ENCODE peak calls at places on chromosomes 1 and 21, in four cellular contexts. E, Q, R and L are unnamed samples.

GRCh38 chr1:117794073-117794472 is 135.3 kb downstream of the GDAP2 start:
- DNase-seq in Q (no peak), E (no peak), R (peak; percentile 43), L (no peak)

GRCh38 chr1:47424336-47424982 is 8.4 kb downstream of the FOXE3 start:
- DNase-seq in E (peak; percentile 48), R (no peak), Q (peak; percentile 61), L (no peak)

GRCh38 chr1:172399369-172400072 is 21.0 kb upstream of the C1orf105 start:
- DNase-seq in E (peak; percentile 35), Q (peak; percentile 89), R (peak; percentile 54), L (peak; percentile 45)

GRCh38 chr1:67429528-67430357 is 459 bp downstream of the SERBP1 start:
- DNase-seq in Q (peak; percentile 2), E (no peak), R (peak; percentile 16), L (no peak)

GRCh38 chr1:180264595-180264994 is 34.5 kb downstream of the LHX4 start:
- DNase-seq in Q (no peak), R (no peak), E (no peak), L (no peak)

GRCh38 chr1:27979151-27979858 is 19.5 kb downstream of the XKR8 start:
- DNase-seq in Q (peak; percentile 26), E (no peak), R (no peak), L (no peak)

GRCh38 chr1:230648114-230648513 is 5.8 kb downstream of the COG2 start:
- DNase-seq in E (no peak), Q (no peak), R (no peak), L (no peak)

GRCh38 chr1:225468270-225469020 is 40.6 kb upstream of the LBR start:
- DNase-seq in Q (no peak), E (no peak), R (no peak), L (no peak)

GRCh38 chr1:93468681-93469080 is 20.8 kb downstream of the FNBP1L start:
- DNase-seq in R (no peak), E (no peak), Q (no peak), L (no peak)

GRCh38 chr1:23239638-23240295 is 22.5 kb upstream of the HTR1D start:
- DNase-seq in E (no peak), Q (no peak), R (no peak), L (no peak)

GRCh38 chr1:175376194-175376593 is 183.6 kb upstream of the KIAA0040 start:
- DNase-seq in Q (no peak), E (no peak), R (no peak), L (no peak)

GRCh38 chr1:108043712-108044111 is 78.7 kb upstream of the VAV3 start:
- DNase-seq in R (no peak), E (no peak), Q (no peak), L (no peak)

GRCh38 chr21:32523463-32523862 is 61.9 kb downstream of the TCP10L start:
- DNase-seq in Q (no peak), E (no peak), R (no peak), L (no peak)

GRCh38 chr21:34042735-34043134 is 30.6 kb upstream of the MRPS6 start:
- DNase-seq in R (no peak), Q (no peak), E (no peak), L (no peak)

GRCh38 chr1:19651141-19651737 is 7.1 kb downstream of the NBL1 start:
- DNase-seq in Q (no peak), E (peak; percentile 55), R (peak; percentile 70), L (no peak)

GRCh38 chr1:110607663-110608230 is 1.6 kb upstream of the KCNA2 start:
- DNase-seq in Q (no peak), E (no peak), R (no peak), L (no peak)

GRCh38 chr1:46611691-46612221 is 4.9 kb downstream of the MOB3C start:
- DNase-seq in E (peak; percentile 66), R (no peak), Q (peak; percentile 84), L (no peak)

GRCh38 chr1:56081151-56081550 is 498.2 kb downstream of the PLPP3 start:
- DNase-seq in E (no peak), Q (no peak), R (peak; percentile 40), L (no peak)

GRCh38 chr1:185441608-185442007 is 124.6 kb upstream of the IVNS1ABP start:
- DNase-seq in R (no peak), Q (peak; percentile 98), E (peak; percentile 18), L (peak; percentile 53)